ENCODE peak calls at places on chromosomes 3 and 15, in four cellular contexts. S is heart left ventricle, P is cardiac muscle cell, M is endothelial cell of umbilical vein. Q is an unnamed sample. For H3K4me1, the result is how much of the 10 kb centered on the place peaks cover.

GRCh38 chr3:22377421-22377820 is 626.4 kb upstream of the ZNF385D start:
- DNase-seq in S (no peak), P (no peak), M (no peak), Q (no peak)

GRCh38 chr3:37183375-37183831 is 9.0 kb upstream of the LRRFIP2 start:
- DNase-seq in S (no peak), P (no peak), M (peak), Q (no peak)

GRCh38 chr3:178203650-178204049 is 332.6 kb upstream of the KCNMB2 start:
- DNase-seq in S (no peak), P (no peak), M (no peak), Q (no peak)

GRCh38 chr3:14772533-14773138 is 46.1 kb upstream of the FGD5 start:
- DNase-seq in S (no peak), P (no peak), M (no peak), Q (no peak)

GRCh38 chr15:29638781-29639180 is 183.5 kb downstream of the TJP1 start:
- DNase-seq in S (no peak), P (no peak), M (no peak), Q (no peak)

GRCh38 chr3:123657578-123657977 is 72.7 kb upstream of the HACD2 start:
- DNase-seq in S (no peak), P (no peak), M (peak), Q (no peak)

GRCh38 chr3:149662240-149662887 is 4.5 kb upstream of the WWTR1 start:
- DNase-seq in S (no peak), P (no peak), M (no peak), Q (no peak)

GRCh38 chr3:160012108-160012507 is 23.5 kb downstream of the IL12A start:
- DNase-seq in S (no peak), P (no peak), M (no peak), Q (no peak)

GRCh38 chr15:67784057-67784781 is 41.1 kb upstream of the SKOR1 start:
- DNase-seq in S (no peak), P (no peak), M (no peak), Q (no peak)

GRCh38 chr3:52527732-52528595 is 5.7 kb downstream of the NT5DC2 start:
- DNase-seq in S (peak), P (no peak), M (no peak), Q (peak)

GRCh38 chr3:115148142-115148790 is 1.2 kb upstream of the ZBTB20 start:
- DNase-seq in S (no peak), P (peak), M (no peak), Q (no peak)

GRCh38 chr15:49902791-49903481 is 216.1 kb downstream of the ATP8B4 start:
- DNase-seq in S (peak), P (no peak), M (no peak), Q (no peak)

GRCh38 chr3:183283886-183284285 is 30.8 kb downstream of the B3GNT5 start:
- DNase-seq in S (no peak), P (no peak), M (no peak), Q (no peak)

GRCh38 chr15:91769919-91770318 is 83.6 kb upstream of the SLCO3A1 start:
- DNase-seq in S (no peak), P (no peak), M (no peak), Q (no peak)

GRCh38 chr3:61736506-61736905 is 175.1 kb downstream of the PTPRG start:
- DNase-seq in S (no peak), P (no peak), M (no peak), Q (no peak)

GRCh38 chr15:50390549-50391264 is 33.5 kb upstream of the USP8 start:
- DNase-seq in S (no peak), P (no peak), M (no peak), Q (no peak)

GRCh38 chr3:40211579-40211978 is 97.9 kb upstream of the EIF1B start:
- DNase-seq in S (no peak), P (no peak), M (no peak), Q (no peak)

GRCh38 chr3:116140100-116140689 is 305.1 kb downstream of the LSAMP start:
- DNase-seq in S (no peak), P (peak), M (peak), Q (no peak)

GRCh38 chr3:124599779-124600693 is 130.2 kb upstream of the UMPS start:
- DNase-seq in S (peak), P (peak), M (peak), Q (no peak)

GRCh38 chr15:52660192-52660591 is 19.0 kb downstream of the ATOSA start:
- DNase-seq in S (no peak), P (no peak), M (no peak), Q (no peak)

GRCh38 chr15:25849431-25849921 is 13.7 kb downstream of the ATP10A start:
- DNase-seq in S (peak), P (no peak), M (no peak), Q (no peak)

GRCh38 chr15:31366169-31366734 is 39.6 kb downstream of the KLF13 start:
- DNase-seq in S (no peak), P (no peak), M (no peak), Q (no peak)

GRCh38 chr3:189712906-189713483 is 81.8 kb downstream of the TP63 start:
- DNase-seq in S (no peak), P (no peak), M (no peak), Q (no peak)

GRCh38 chr15:50098576-50098975 is 20.5 kb downstream of the ATP8B4 start:
- DNase-seq in S (no peak), P (no peak), M (no peak), Q (no peak)

GRCh38 chr3:13200951-13201350 is 127.7 kb upstream of the IQSEC1 start:
- DNase-seq in S (no peak), P (peak), M (no peak), Q (no peak)

GRCh38 chr15:66278061-66278460 is 15.3 kb upstream of the DIS3L start:
- DNase-seq in S (no peak), P (no peak), M (no peak), Q (no peak)

GRCh38 chr3:112303811-112304325 is 9.9 kb upstream of the SLC9C1 start:
- DNase-seq in S (no peak), P (peak), M (peak), Q (peak)

GRCh38 chr3:70728311-70728710 is 415.9 kb upstream of the MDFIC2 start:
- DNase-seq in S (no peak), P (no peak), M (no peak), Q (no peak)

GRCh38 chr3:115915061-115915460 is 291.8 kb downstream of the GAP43 start:
- DNase-seq in S (no peak), P (no peak), M (no peak), Q (no peak)

GRCh38 chr3:154130540-154130939 is 9.3 kb downstream of the ARHGEF26 start:
- DNase-seq in S (no peak), P (no peak), M (no peak), Q (no peak)

GRCh38 chr3:146969356-146969755 is 364.2 kb upstream of the PLSCR5 start:
- DNase-seq in S (no peak), P (no peak), M (no peak), Q (no peak)

GRCh38 chr15:60720493-60721231 is 241.7 kb upstream of the ICE2 start:
- DNase-seq in S (no peak), P (no peak), M (no peak), Q (no peak)

GRCh38 chr15:41493205-41493901 is at the start of gene ITPKA:
- DNase-seq in S (peak), P (peak), M (peak), Q (peak)

GRCh38 chr3:28667646-28668376 is 319.2 kb upstream of the AZI2 start:
- DNase-seq in S (peak), P (peak), M (peak), Q (peak)

GRCh38 chr15:25670025-25670554 is 193.0 kb downstream of the ATP10A start:
- DNase-seq in S (peak), P (peak), M (no peak), Q (no peak)

GRCh38 chr3:16132926-16133325 is 41.6 kb upstream of the GALNT15 start:
- DNase-seq in S (peak), P (no peak), M (no peak), Q (no peak)

GRCh38 chr15:85642693-85643058 is 152.0 kb downstream of the KLHL25 start:
- DNase-seq in S (peak), P (peak), M (peak), Q (peak)

GRCh38 chr3:61954097-61954528 is 392.7 kb downstream of the PTPRG start:
- DNase-seq in S (no peak), P (peak), M (no peak), Q (no peak)

DNA sequence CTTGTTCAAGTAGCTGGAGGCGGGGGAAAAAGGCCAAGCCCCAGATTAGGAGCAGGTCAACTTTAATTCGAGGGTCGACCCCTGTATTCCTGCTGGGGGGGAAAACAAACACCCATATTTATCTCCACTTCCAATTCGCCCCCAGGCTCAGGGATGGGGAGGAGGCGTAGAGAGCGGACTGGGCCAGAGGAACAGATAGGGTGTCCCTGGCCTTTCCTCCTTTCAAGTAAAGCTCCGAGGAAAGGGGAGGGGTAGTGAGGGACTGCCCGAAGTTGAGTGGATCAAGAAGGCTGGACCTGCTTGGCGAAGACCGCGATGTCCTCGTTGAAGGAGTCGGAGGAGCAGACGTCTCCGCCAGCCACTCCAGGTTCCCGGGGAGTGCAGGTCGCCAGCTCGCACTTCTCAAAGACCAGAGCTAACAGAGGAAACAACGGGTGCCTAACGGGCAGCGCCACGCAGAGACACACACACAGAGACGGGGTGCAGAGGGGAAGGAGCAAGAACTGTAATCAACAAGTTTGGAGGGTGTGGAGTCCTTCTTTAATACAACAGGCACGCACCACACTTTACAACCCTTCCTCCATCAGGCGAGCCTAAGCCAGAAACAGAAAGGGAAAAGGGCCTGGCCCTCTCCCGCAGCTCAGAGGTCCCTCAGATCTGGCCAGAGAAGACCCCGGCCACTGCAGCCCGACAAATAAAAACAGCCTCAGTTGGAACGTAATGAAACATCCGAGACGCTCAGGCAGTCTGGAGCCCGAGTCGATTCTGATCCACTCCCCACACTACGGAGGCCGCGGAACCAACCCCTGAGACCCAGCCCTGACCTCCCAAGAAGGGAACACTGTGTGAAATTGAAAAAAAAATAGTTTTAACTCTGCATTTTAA is 4.1 kb downstream of the MEIS2 start:
- DNase-seq in S (no peak), P (no peak), M (peak), Q (no peak)
- H3K4me1 ChIP-seq in S (under half), P (under half), M (under half), Q (under half)

DNA sequence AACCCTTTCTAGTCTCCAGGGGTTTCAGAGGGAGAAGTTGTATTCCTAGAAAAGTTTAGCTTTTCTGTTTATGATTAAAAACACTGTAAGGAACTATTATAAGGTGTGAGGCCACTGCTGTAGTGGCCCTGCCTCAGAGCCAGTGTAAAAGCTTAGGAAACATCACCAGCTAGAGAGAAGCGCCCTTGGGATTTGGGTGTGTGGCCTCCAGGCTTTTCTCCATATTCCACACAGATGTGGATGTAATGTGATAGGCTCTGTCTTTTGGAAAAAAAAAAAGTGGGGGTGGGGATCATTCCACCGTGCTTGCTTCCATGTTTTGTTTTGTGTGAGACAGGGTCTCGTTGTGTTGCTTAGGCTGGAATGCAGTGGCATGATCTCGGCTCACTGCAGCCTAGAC is 13.9 kb downstream of the SEC61A1 start:
- DNase-seq in S (no peak), P (no peak), M (no peak), Q (no peak)
- H3K4me3 ChIP-seq in S (no peak), P (no peak), M (no peak), Q (no peak)

DNA sequence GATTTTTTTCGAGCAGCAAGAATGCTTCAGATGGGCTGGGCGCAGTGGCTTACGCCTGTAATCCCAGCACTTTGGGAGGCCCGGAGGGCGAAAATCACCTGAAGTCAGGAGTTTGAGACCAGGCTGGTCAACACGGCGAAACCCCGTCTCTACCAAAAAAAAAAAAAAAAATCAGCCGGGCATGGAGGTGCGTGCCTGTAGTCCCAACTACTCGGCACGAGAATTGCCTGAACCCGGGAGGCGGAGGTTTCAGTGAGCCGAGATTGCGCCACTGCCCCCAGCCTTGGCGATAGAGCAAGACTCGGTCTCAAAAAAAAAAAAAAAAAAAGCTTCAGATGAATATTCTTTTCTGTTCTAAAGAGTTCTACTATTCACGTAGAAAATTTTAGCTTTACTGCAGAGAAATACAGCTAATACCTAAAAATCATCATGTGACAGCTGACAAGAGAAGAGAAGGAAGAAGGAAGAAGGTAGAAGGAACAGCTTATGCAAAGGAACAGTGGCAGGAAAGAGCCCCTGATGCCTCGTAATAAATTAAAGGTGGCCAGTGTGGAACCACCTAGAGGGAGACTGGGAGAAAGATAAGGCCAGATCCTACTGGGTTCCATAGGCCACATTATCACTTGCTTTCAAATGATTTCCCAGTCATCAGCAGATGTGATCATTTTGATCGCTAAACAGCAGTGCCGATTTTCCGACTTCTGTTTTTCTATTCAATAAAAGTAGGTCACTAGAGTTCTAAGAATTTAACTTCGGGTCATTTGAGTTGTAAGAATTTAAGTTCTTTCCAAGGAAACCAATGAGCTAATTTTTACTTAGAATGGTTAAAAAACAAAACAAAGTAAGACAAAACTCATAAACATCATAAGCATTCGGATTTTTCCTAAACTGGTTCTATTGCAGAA is 1.5 kb downstream of the CMTM6 start:
- DNase-seq in S (no peak), P (no peak), M (no peak), Q (peak)
- H3K27ac ChIP-seq in S (no peak), P (peak), M (no peak), Q (peak)

DNA sequence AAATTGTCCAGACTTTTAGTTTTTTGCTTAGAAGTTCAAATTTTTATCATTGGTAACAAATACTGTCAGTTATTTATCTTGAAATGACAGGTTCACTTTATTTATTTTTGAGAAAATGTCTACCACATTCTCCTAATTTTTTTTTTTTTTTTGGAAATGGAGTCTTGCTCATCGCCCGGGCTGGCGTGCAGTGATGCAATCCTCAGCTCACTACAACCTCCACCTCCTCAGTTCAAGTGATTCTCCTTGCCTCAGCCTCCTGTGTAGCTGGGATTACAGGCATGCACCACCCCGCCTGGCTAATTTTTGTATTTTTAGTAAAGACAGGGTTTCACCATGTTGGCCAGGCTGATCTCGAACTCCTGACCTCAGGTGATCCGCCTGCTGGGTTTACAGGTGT is 16.1 kb upstream of the EBLN2 start:
- DNase-seq in S (no peak), P (no peak), M (no peak), Q (no peak)
- H3K4me1 ChIP-seq in S (under half), P (under half), M (under half), Q (under half)

DNA sequence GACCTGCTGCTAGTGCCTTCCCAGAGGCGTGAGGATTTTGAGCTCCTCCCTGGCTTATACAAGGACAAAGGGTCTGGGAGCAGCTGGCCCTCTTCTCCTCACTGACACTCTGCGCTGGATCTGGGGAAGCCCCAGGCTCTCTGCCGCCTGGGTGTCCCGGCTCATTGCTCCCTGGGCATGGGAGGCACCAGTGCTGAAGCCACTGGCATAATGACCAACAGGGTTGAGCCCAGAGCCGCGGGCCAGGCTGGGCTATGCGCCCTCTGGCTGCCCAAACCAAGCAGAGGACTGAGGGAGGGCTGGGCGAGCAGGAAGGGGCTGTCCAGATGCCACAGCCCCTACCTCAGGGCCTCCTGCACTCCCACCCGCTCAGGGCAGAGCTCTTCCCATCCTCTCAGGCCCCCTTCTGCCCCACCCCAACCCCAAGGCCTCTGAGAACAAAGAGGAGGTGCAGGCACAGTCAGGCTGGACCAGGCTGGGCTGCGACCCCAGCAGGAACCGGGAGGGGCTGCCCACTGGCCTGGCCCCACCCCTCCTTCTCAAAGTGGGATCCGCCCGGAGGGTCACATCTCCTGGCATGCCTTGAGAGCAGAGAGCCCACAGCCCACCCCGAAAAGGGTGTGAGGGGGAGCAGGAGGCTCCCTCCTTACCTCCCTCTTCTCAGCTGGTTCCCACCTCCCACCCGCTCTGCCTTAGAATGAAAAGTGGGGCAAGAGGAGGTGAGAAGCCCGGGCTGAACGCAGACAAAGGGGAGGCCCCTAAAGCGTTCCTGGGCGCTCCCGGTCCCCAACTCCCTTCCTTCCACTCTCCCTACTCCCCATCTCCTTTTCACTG is 1.5 kb downstream of the LINGO1 start:
- DNase-seq in S (no peak), P (peak), M (peak), Q (no peak)
- H3K4me3 ChIP-seq in S (peak), P (peak), M (no peak), Q (no peak)

DNA sequence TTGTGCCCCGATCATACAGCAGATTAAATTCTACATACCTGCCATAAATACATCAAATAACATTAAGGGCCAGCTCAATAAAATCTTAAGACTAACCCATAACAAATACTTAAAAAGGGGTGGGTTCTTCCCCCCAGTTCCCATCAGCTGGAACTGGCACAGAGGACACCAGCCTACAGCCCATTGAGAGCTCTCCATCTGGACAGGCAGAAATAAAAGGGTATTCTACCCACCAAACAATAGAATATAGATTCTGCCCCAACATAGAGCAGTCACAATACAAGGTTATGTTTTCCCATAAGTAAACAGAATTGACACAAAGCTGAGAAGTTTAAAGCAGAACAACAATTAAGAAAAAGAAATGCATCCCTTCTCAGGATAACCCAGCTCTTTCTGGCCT is 11.9 kb downstream of the CPOX start:
- DNase-seq in S (no peak), P (no peak), M (no peak), Q (no peak)
- H3K27ac ChIP-seq in S (no peak), P (no peak), M (no peak), Q (no peak)

Q was measured in left lung.